ENCODE peak calls at places on chromosomes 5 and 9, in five cellular contexts. D is NAMALWA; W is A172; L is RPMI7951; U is effector memory CD4-positive, alpha-beta T cell. T is an unnamed sample.

GRCh38 chr9:17251100-17251499 is 116.3 kb downstream of the CNTLN start:
- DNase-seq in D (no peak), W (no peak), L (peak), U (no peak), T (no peak)

GRCh38 chr9:132404228-132404881 is 2.3 kb downstream of the TTF1 start:
- DNase-seq in D (peak), W (no peak), L (no peak), U (no peak), T (no peak)

GRCh38 chr5:147818290-147818689 is 13.2 kb downstream of the SPINK1 start:
- DNase-seq in D (no peak), W (no peak), L (no peak), U (no peak), T (no peak)

GRCh38 chr5:135210286-135211055 is 176.4 kb upstream of the PITX1 start:
- DNase-seq in D (no peak), W (peak), L (peak), U (no peak), T (no peak)

GRCh38 chr5:154901276-154901675 is 36.7 kb downstream of the GEMIN5 start:
- DNase-seq in D (no peak), W (no peak), L (no peak), U (no peak), T (no peak)

GRCh38 chr9:128107260-128107970 is 20.1 kb downstream of the PTGES2 start:
- DNase-seq in D (no peak), W (no peak), L (no peak), U (no peak), T (no peak)

GRCh38 chr5:35417040-35417439 is 186.8 kb upstream of the PRLR start:
- DNase-seq in D (no peak), W (no peak), L (no peak), U (no peak), T (no peak)

GRCh38 chr9:336039-336438 is 121.4 kb downstream of the DOCK8 start:
- DNase-seq in D (no peak), W (no peak), L (no peak), U (no peak), T (no peak)

GRCh38 chr9:34484678-34485077 is 26.1 kb downstream of the DNAI1 start:
- DNase-seq in D (no peak), W (no peak), L (no peak), U (no peak), T (no peak)

GRCh38 chr5:179820483-179821297 is at the start of gene SQSTM1:
- DNase-seq in D (peak), W (peak), L (peak), U (peak), T (peak)

GRCh38 chr9:136614372-136614922 is 48.3 kb upstream of the EGFL7 start:
- DNase-seq in D (no peak), W (peak), L (peak), U (no peak), T (no peak)

GRCh38 chr9:98992885-98993569 is 49.3 kb downstream of the COL15A1 start:
- DNase-seq in D (no peak), W (no peak), L (peak), U (no peak), T (no peak)

GRCh38 chr5:137036630-137037029 is 462.5 kb downstream of the SPOCK1 start:
- DNase-seq in D (no peak), W (no peak), L (no peak), U (no peak), T (no peak)

GRCh38 chr5:59115345-59115744 is 532.5 kb downstream of the RAB3C start:
- DNase-seq in D (no peak), W (peak), L (peak), U (no peak), T (no peak)

GRCh38 chr5:95858023-95858461 is 35.5 kb upstream of the GLRX start:
- DNase-seq in D (no peak), W (peak), L (peak), U (no peak), T (no peak)

GRCh38 chr9:94623253-94623652 is 16.1 kb downstream of the FBP1 start:
- DNase-seq in D (peak), W (no peak), L (no peak), U (no peak), T (no peak)

GRCh38 chr5:133783481-133783880 is 171.1 kb upstream of the FSTL4 start:
- DNase-seq in D (no peak), W (no peak), L (peak), U (no peak), T (no peak)

GRCh38 chr9:137589441-137590122 is 730 bp downstream of the ZMYND19 start:
- DNase-seq in D (peak), W (no peak), L (no peak), U (no peak), T (no peak)

GRCh38 chr5:75048457-75048953 is 3.9 kb downstream of the GCNT4 start:
- DNase-seq in D (no peak), W (no peak), L (peak), U (no peak), T (no peak)

GRCh38 chr9:630817-631216 is 210.7 kb upstream of the DMRT1 start:
- DNase-seq in D (no peak), W (no peak), L (no peak), U (no peak), T (no peak)

GRCh38 chr9:22008662-22009562 is at the start of gene CDKN2B:
- DNase-seq in D (peak), W (no peak), L (peak), U (peak), T (peak)

T was measured in T-helper 9 cell.